ENCODE peak calls at places on chromosomes 11 and 22, in five cellular contexts. One of them, this sample, is unnamed.

GRCh38 chr22:40595497-40596234 is 40.9 kb downstream of the MRTFA start:
- DNase-seq in esophagus squamous epithelium: no peak
- DNase-seq in right lobe of liver: no peak
- DNase-seq in psoas muscle: no peak
- DNase-seq in lung: no peak
- DNase-seq in this sample: no peak

GRCh38 chr11:107988397-107989158 is 20.1 kb upstream of the CUL5 start:
- DNase-seq in esophagus squamous epithelium: no peak
- DNase-seq in right lobe of liver: no peak
- DNase-seq in psoas muscle: no peak
- DNase-seq in lung: no peak
- DNase-seq in this sample: no peak

GRCh38 chr11:46356911-46357482 is 9.7 kb downstream of the DGKZ start:
- DNase-seq in esophagus squamous epithelium: no peak
- DNase-seq in right lobe of liver: no peak
- DNase-seq in psoas muscle: no peak
- DNase-seq in lung: no peak
- DNase-seq in this sample: no peak

GRCh38 chr11:17745032-17745772 is 10.6 kb downstream of the KCNC1 start:
- DNase-seq in esophagus squamous epithelium: no peak
- DNase-seq in right lobe of liver: no peak
- DNase-seq in psoas muscle: peak; percentile 21
- DNase-seq in lung: no peak
- DNase-seq in this sample: no peak

GRCh38 chr11:12618743-12619540 is 55.3 kb upstream of the TEAD1 start:
- DNase-seq in esophagus squamous epithelium: no peak
- DNase-seq in right lobe of liver: no peak
- DNase-seq in psoas muscle: no peak
- DNase-seq in lung: no peak
- DNase-seq in this sample: no peak

GRCh38 chr11:120172054-120172881 is 34.4 kb upstream of the TRIM29 start:
- DNase-seq in esophagus squamous epithelium: no peak
- DNase-seq in right lobe of liver: peak; percentile 74
- DNase-seq in psoas muscle: peak; percentile 82
- DNase-seq in lung: peak; percentile 59
- DNase-seq in this sample: peak; percentile 45

GRCh38 chr11:46247664-46248063 is 29.8 kb upstream of the CREB3L1 start:
- DNase-seq in esophagus squamous epithelium: no peak
- DNase-seq in right lobe of liver: no peak
- DNase-seq in psoas muscle: no peak
- DNase-seq in lung: peak; percentile 73
- DNase-seq in this sample: no peak

GRCh38 chr22:20243545-20244249 is 24.4 kb downstream of the RTN4R start:
- DNase-seq in esophagus squamous epithelium: no peak
- DNase-seq in right lobe of liver: peak; percentile 55
- DNase-seq in psoas muscle: no peak
- DNase-seq in lung: peak; percentile 78
- DNase-seq in this sample: peak; percentile 49

GRCh38 chr11:17561111-17561415 is 14.0 kb downstream of the OTOG start:
- DNase-seq in esophagus squamous epithelium: no peak
- DNase-seq in right lobe of liver: no peak
- DNase-seq in psoas muscle: no peak
- DNase-seq in lung: no peak
- DNase-seq in this sample: peak; percentile 1

GRCh38 chr11:101254037-101254436 is 124.4 kb upstream of the PGR start:
- DNase-seq in esophagus squamous epithelium: no peak
- DNase-seq in right lobe of liver: no peak
- DNase-seq in psoas muscle: no peak
- DNase-seq in lung: no peak
- DNase-seq in this sample: no peak

GRCh38 chr22:39466228-39467006 is 9.6 kb downstream of the MGAT3 start:
- DNase-seq in esophagus squamous epithelium: no peak
- DNase-seq in right lobe of liver: no peak
- DNase-seq in psoas muscle: no peak
- DNase-seq in lung: no peak
- DNase-seq in this sample: no peak

GRCh38 chr11:45590743-45591142 is 74.7 kb downstream of the CHST1 start:
- DNase-seq in esophagus squamous epithelium: no peak
- DNase-seq in right lobe of liver: no peak
- DNase-seq in psoas muscle: no peak
- DNase-seq in lung: no peak
- DNase-seq in this sample: no peak

GRCh38 chr11:116879789-116880402 is 42.5 kb upstream of the APOA1 start:
- DNase-seq in esophagus squamous epithelium: no peak
- DNase-seq in right lobe of liver: no peak
- DNase-seq in psoas muscle: no peak
- DNase-seq in lung: no peak
- DNase-seq in this sample: peak; percentile 37

GRCh38 chr22:24181088-24181995 is at the start of gene SUSD2:
- DNase-seq in esophagus squamous epithelium: no peak
- DNase-seq in right lobe of liver: peak; percentile 64
- DNase-seq in psoas muscle: peak; percentile 62
- DNase-seq in lung: no peak
- DNase-seq in this sample: no peak

GRCh38 chr22:24550028-24550901 is 4.7 kb downstream of the GUCD1 start:
- DNase-seq in esophagus squamous epithelium: no peak
- DNase-seq in right lobe of liver: peak; percentile 89
- DNase-seq in psoas muscle: no peak
- DNase-seq in lung: no peak
- DNase-seq in this sample: no peak

GRCh38 chr22:46106279-46107022 is 43.9 kb upstream of the PPARA start:
- DNase-seq in esophagus squamous epithelium: no peak
- DNase-seq in right lobe of liver: no peak
- DNase-seq in psoas muscle: no peak
- DNase-seq in lung: no peak
- DNase-seq in this sample: no peak

GRCh38 chr22:23256986-23257888 is 76.9 kb downstream of the BCR start:
- DNase-seq in esophagus squamous epithelium: no peak
- DNase-seq in right lobe of liver: peak; percentile 66
- DNase-seq in psoas muscle: peak; percentile 78
- DNase-seq in lung: no peak
- DNase-seq in this sample: no peak

GRCh38 chr11:135062994-135063393 is 651.0 kb upstream of the B3GAT1 start:
- DNase-seq in esophagus squamous epithelium: no peak
- DNase-seq in right lobe of liver: no peak
- DNase-seq in psoas muscle: no peak
- DNase-seq in lung: no peak
- DNase-seq in this sample: no peak

GRCh38 chr11:112161012-112161411 is 2.9 kb downstream of the IL18 start:
- DNase-seq in esophagus squamous epithelium: no peak
- DNase-seq in right lobe of liver: no peak
- DNase-seq in psoas muscle: no peak
- DNase-seq in lung: no peak
- DNase-seq in this sample: no peak

GRCh38 chr22:37290737-37291136 is 8.4 kb downstream of the CYTH4 start:
- DNase-seq in esophagus squamous epithelium: no peak
- DNase-seq in right lobe of liver: no peak
- DNase-seq in psoas muscle: no peak
- DNase-seq in lung: no peak
- DNase-seq in this sample: no peak

GRCh38 chr22:19520566-19521305 is 3.5 kb downstream of the CLDN5 start:
- DNase-seq in esophagus squamous epithelium: no peak
- DNase-seq in right lobe of liver: no peak
- DNase-seq in psoas muscle: no peak
- DNase-seq in lung: no peak
- DNase-seq in this sample: no peak

GRCh38 chr11:95863486-95864140 is 60.3 kb downstream of the MTMR2 start:
- DNase-seq in esophagus squamous epithelium: no peak
- DNase-seq in right lobe of liver: no peak
- DNase-seq in psoas muscle: no peak
- DNase-seq in lung: no peak
- DNase-seq in this sample: no peak

GRCh38 chr22:43996170-43996980 is 27.7 kb upstream of the PARVB start:
- DNase-seq in esophagus squamous epithelium: peak; percentile 26
- DNase-seq in right lobe of liver: peak; percentile 64
- DNase-seq in psoas muscle: peak; percentile 73
- DNase-seq in lung: peak; percentile 56
- DNase-seq in this sample: peak; percentile 59

GRCh38 chr22:41919357-41920224 is 4.7 kb upstream of the SHISA8 start:
- DNase-seq in esophagus squamous epithelium: no peak
- DNase-seq in right lobe of liver: peak; percentile 50
- DNase-seq in psoas muscle: peak; percentile 78
- DNase-seq in lung: peak; percentile 52
- DNase-seq in this sample: no peak

GRCh38 chr11:132126973-132127900 is 756.8 kb downstream of the NTM start:
- DNase-seq in esophagus squamous epithelium: no peak
- DNase-seq in right lobe of liver: peak; percentile 28
- DNase-seq in psoas muscle: no peak
- DNase-seq in lung: peak; percentile 63
- DNase-seq in this sample: no peak

GRCh38 chr11:102831128-102831708 is 12.2 kb downstream of the MMP3 start:
- DNase-seq in esophagus squamous epithelium: no peak
- DNase-seq in right lobe of liver: peak; percentile 67
- DNase-seq in psoas muscle: peak; percentile 64
- DNase-seq in lung: no peak
- DNase-seq in this sample: no peak

GRCh38 chr11:65423516-65424199 is 1.1 kb downstream of the NEAT1 start:
- DNase-seq in esophagus squamous epithelium: no peak
- DNase-seq in right lobe of liver: peak; percentile 37
- DNase-seq in psoas muscle: peak; percentile 58
- DNase-seq in lung: no peak
- DNase-seq in this sample: no peak

GRCh38 chr11:1008001-1008400 is 28.5 kb downstream of the MUC6 start:
- DNase-seq in esophagus squamous epithelium: no peak
- DNase-seq in right lobe of liver: no peak
- DNase-seq in psoas muscle: no peak
- DNase-seq in lung: no peak
- DNase-seq in this sample: no peak

GRCh38 chr11:13269775-13270174 is 7.8 kb upstream of the BMAL1 start:
- DNase-seq in esophagus squamous epithelium: no peak
- DNase-seq in right lobe of liver: no peak
- DNase-seq in psoas muscle: no peak
- DNase-seq in lung: no peak
- DNase-seq in this sample: no peak

GRCh38 chr11:37689951-37690350 is 1091.9 kb upstream of the RAG2 start:
- DNase-seq in esophagus squamous epithelium: no peak
- DNase-seq in right lobe of liver: no peak
- DNase-seq in psoas muscle: no peak
- DNase-seq in lung: no peak
- DNase-seq in this sample: no peak

GRCh38 chr11:37699644-37700043 is 1101.6 kb upstream of the RAG2 start:
- DNase-seq in esophagus squamous epithelium: no peak
- DNase-seq in right lobe of liver: no peak
- DNase-seq in psoas muscle: no peak
- DNase-seq in lung: no peak
- DNase-seq in this sample: no peak

DNA sequence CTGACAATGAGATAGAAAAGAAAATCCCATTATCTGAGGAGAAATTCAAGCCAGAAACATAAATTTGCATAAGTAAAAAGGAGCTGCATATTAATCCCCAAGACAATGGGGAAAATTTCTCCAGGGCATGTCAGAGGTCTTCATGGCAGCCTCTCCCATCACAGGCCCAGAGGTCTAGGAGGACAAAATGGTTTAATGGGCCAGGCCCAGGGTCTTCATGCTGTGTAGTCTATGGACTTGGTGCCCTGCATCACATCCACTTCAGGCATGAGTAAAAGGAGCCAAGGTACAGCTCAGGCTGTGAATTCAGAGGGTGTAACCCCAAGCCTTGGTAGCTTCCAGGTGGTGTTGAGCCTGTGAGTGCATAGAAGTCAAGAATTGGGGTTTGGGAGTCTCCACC is 1097.2 kb upstream of the RAG2 start:
- DNase-seq in esophagus squamous epithelium: no peak
- DNase-seq in right lobe of liver: no peak
- DNase-seq in psoas muscle: no peak
- DNase-seq in lung: no peak
- DNase-seq in this sample: no peak
- H3K9me3 ChIP-seq in esophagus squamous epithelium: peaks cover 17% of the 10 kb centered on the region
- H3K9me3 ChIP-seq in right lobe of liver: no peaks in the 10 kb centered on the region
- H3K9me3 ChIP-seq in psoas muscle: no peaks in the 10 kb centered on the region
- H3K9me3 ChIP-seq in lung: peaks cover 5% of the 10 kb centered on the region
- H3K9me3 ChIP-seq in this sample: no peaks in the 10 kb centered on the region

GRCh38 chr22:47547239-47547661 is 784.8 kb downstream of the TBC1D22A start:
- DNase-seq in esophagus squamous epithelium: no peak
- DNase-seq in right lobe of liver: no peak
- DNase-seq in psoas muscle: no peak
- DNase-seq in lung: no peak
- DNase-seq in this sample: no peak

GRCh38 chr22:47544696-47545095 is 782.2 kb downstream of the TBC1D22A start:
- DNase-seq in esophagus squamous epithelium: no peak
- DNase-seq in right lobe of liver: no peak
- DNase-seq in psoas muscle: no peak
- DNase-seq in lung: peak; percentile 7
- DNase-seq in this sample: no peak

GRCh38 chr22:47539374-47539773 is 776.9 kb downstream of the TBC1D22A start:
- DNase-seq in esophagus squamous epithelium: no peak
- DNase-seq in right lobe of liver: no peak
- DNase-seq in psoas muscle: no peak
- DNase-seq in lung: peak; percentile 9
- DNase-seq in this sample: no peak

GRCh38 chr22:47540011-47540410 is 777.6 kb downstream of the TBC1D22A start:
- DNase-seq in esophagus squamous epithelium: no peak
- DNase-seq in right lobe of liver: no peak
- DNase-seq in psoas muscle: no peak
- DNase-seq in lung: no peak
- DNase-seq in this sample: no peak

GRCh38 chr22:47543447-47543846 is 781.0 kb downstream of the TBC1D22A start:
- DNase-seq in esophagus squamous epithelium: no peak
- DNase-seq in right lobe of liver: no peak
- DNase-seq in psoas muscle: no peak
- DNase-seq in lung: peak; percentile 14
- DNase-seq in this sample: no peak
- H3K9me3 ChIP-seq in esophagus squamous epithelium: no peaks in the 10 kb centered on the region
- H3K9me3 ChIP-seq in right lobe of liver: no peaks in the 10 kb centered on the region
- H3K9me3 ChIP-seq in psoas muscle: no peaks in the 10 kb centered on the region
- H3K9me3 ChIP-seq in lung: peaks cover 5% of the 10 kb centered on the region
- H3K9me3 ChIP-seq in this sample: peaks cover 4% of the 10 kb centered on the region

GRCh38 chr22:49011769-49012598 is 815.7 kb downstream of the BRD1 start:
- DNase-seq in esophagus squamous epithelium: no peak
- DNase-seq in right lobe of liver: no peak
- DNase-seq in psoas muscle: no peak
- DNase-seq in lung: no peak
- DNase-seq in this sample: no peak

GRCh38 chr22:49012695-49013094 is 815.0 kb downstream of the BRD1 start:
- DNase-seq in esophagus squamous epithelium: no peak
- DNase-seq in right lobe of liver: no peak
- DNase-seq in psoas muscle: no peak
- DNase-seq in lung: no peak
- DNase-seq in this sample: no peak

GRCh38 chr22:49010086-49010863 is 817.4 kb downstream of the BRD1 start:
- DNase-seq in esophagus squamous epithelium: no peak
- DNase-seq in right lobe of liver: no peak
- DNase-seq in psoas muscle: no peak
- DNase-seq in lung: no peak
- DNase-seq in this sample: no peak

GRCh38 chr22:49010901-49011300 is 816.8 kb downstream of the BRD1 start:
- DNase-seq in esophagus squamous epithelium: no peak
- DNase-seq in right lobe of liver: no peak
- DNase-seq in psoas muscle: peak; percentile 33
- DNase-seq in lung: no peak
- DNase-seq in this sample: no peak

GRCh38 chr22:49011379-49011768 is 816.3 kb downstream of the BRD1 start:
- DNase-seq in esophagus squamous epithelium: no peak
- DNase-seq in right lobe of liver: no peak
- DNase-seq in psoas muscle: peak; percentile 36
- DNase-seq in lung: no peak
- DNase-seq in this sample: no peak
- H3K9me3 ChIP-seq in esophagus squamous epithelium: no peaks in the 10 kb centered on the region
- H3K9me3 ChIP-seq in right lobe of liver: no peaks in the 10 kb centered on the region
- H3K9me3 ChIP-seq in psoas muscle: no peaks in the 10 kb centered on the region
- H3K9me3 ChIP-seq in lung: no peaks in the 10 kb centered on the region
- H3K9me3 ChIP-seq in this sample: no peaks in the 10 kb centered on the region

GRCh38 chr11:37390566-37390965 is 792.5 kb upstream of the RAG2 start:
- DNase-seq in esophagus squamous epithelium: no peak
- DNase-seq in right lobe of liver: no peak
- DNase-seq in psoas muscle: no peak
- DNase-seq in lung: no peak
- DNase-seq in this sample: no peak
- H3K9me3 ChIP-seq in esophagus squamous epithelium: peaks cover 11% of the 10 kb centered on the region
- H3K9me3 ChIP-seq in right lobe of liver: peaks cover 20% of the 10 kb centered on the region
- H3K9me3 ChIP-seq in psoas muscle: peaks cover 20% of the 10 kb centered on the region
- H3K9me3 ChIP-seq in lung: no peaks in the 10 kb centered on the region
- H3K9me3 ChIP-seq in this sample: no peaks in the 10 kb centered on the region